ENCODE peak calls at places on chromosome 14, in five cellular contexts. One of them, this sample, is unnamed.

GRCh38 chr14:26992403-26993115 is 394.7 kb upstream of the NOVA1 start:
- DNase-seq in A549: no peak
- DNase-seq in K562: no peak
- DNase-seq in HCT116: no peak
- DNase-seq in H1: no peak
- DNase-seq in this sample: no peak

GRCh38 chr14:20986811-20987210 is 3.0 kb upstream of the METTL17 start:
- DNase-seq in A549: peak; percentile 83
- DNase-seq in K562: peak; percentile 40
- DNase-seq in HCT116: peak; percentile 48
- DNase-seq in H1: no peak
- DNase-seq in this sample: peak; percentile 96

GRCh38 chr14:64708148-64709004 is 4.2 kb downstream of the PLEKHG3 start:
- DNase-seq in A549: peak; percentile 78
- DNase-seq in K562: no peak
- DNase-seq in HCT116: no peak
- DNase-seq in H1: peak; percentile 85
- DNase-seq in this sample: peak; percentile 44

GRCh38 chr14:78836777-78837176 is 666.6 kb downstream of the NRXN3 start:
- DNase-seq in A549: peak; percentile 49
- DNase-seq in K562: peak; percentile 53
- DNase-seq in HCT116: peak; percentile 36
- DNase-seq in H1: peak; percentile 74
- DNase-seq in this sample: peak; percentile 52

GRCh38 chr14:85313801-85314207 is 216.1 kb upstream of the FLRT2 start:
- DNase-seq in A549: no peak
- DNase-seq in K562: no peak
- DNase-seq in HCT116: no peak
- DNase-seq in H1: no peak
- DNase-seq in this sample: peak; percentile 57

GRCh38 chr14:70845601-70846000 is 36.3 kb upstream of the MAP3K9 start:
- DNase-seq in A549: no peak
- DNase-seq in K562: no peak
- DNase-seq in HCT116: no peak
- DNase-seq in H1: no peak
- DNase-seq in this sample: no peak

GRCh38 chr14:61812347-61813100 is 50.3 kb downstream of the SNAPC1 start:
- DNase-seq in A549: no peak
- DNase-seq in K562: no peak
- DNase-seq in HCT116: no peak
- DNase-seq in H1: peak; percentile 67
- DNase-seq in this sample: no peak

GRCh38 chr14:100416921-100417451 is 93.8 kb downstream of the SLC25A47 start:
- DNase-seq in A549: peak; percentile 55
- DNase-seq in K562: no peak
- DNase-seq in HCT116: no peak
- DNase-seq in H1: no peak
- DNase-seq in this sample: peak; percentile 83

GRCh38 chr14:61505815-61506809 is 184.7 kb downstream of the PRKCH start:
- DNase-seq in A549: no peak
- DNase-seq in K562: no peak
- DNase-seq in HCT116: no peak
- DNase-seq in H1: no peak
- DNase-seq in this sample: peak; percentile 71

GRCh38 chr14:28058012-28058296 is 708.6 kb upstream of the FOXG1 start:
- DNase-seq in A549: no peak
- DNase-seq in K562: no peak
- DNase-seq in HCT116: no peak
- DNase-seq in H1: no peak
- DNase-seq in this sample: no peak

GRCh38 chr14:22896351-22896750 is 13.3 kb downstream of the REM2 start:
- DNase-seq in A549: no peak
- DNase-seq in K562: no peak
- DNase-seq in HCT116: no peak
- DNase-seq in H1: no peak
- DNase-seq in this sample: no peak

GRCh38 chr14:105862581-105863239 is 336.3 kb downstream of the TMEM121 start:
- DNase-seq in A549: no peak
- DNase-seq in K562: no peak
- DNase-seq in HCT116: no peak
- DNase-seq in H1: no peak
- DNase-seq in this sample: no peak

GRCh38 chr14:24943024-24943423 is 106.9 kb downstream of the STXBP6 start:
- DNase-seq in A549: no peak
- DNase-seq in K562: no peak
- DNase-seq in HCT116: no peak
- DNase-seq in H1: peak; percentile 61
- DNase-seq in this sample: no peak

GRCh38 chr14:65940056-65940735 is 527.7 kb downstream of the FUT8 start:
- DNase-seq in A549: peak; percentile 41
- DNase-seq in K562: peak; percentile 43
- DNase-seq in HCT116: peak; percentile 39
- DNase-seq in H1: no peak
- DNase-seq in this sample: no peak

GRCh38 chr14:23145794-23146422 is 26.9 kb upstream of the CEBPE start:
- DNase-seq in A549: no peak
- DNase-seq in K562: peak; percentile 43
- DNase-seq in HCT116: no peak
- DNase-seq in H1: no peak
- DNase-seq in this sample: no peak

GRCh38 chr14:24130717-24131548 is 474 bp downstream of the FITM1 start:
- DNase-seq in A549: no peak
- DNase-seq in K562: no peak
- DNase-seq in HCT116: no peak
- DNase-seq in H1: no peak
- DNase-seq in this sample: no peak

GRCh38 chr14:24334431-24335271 is at the start of gene ADCY4:
- DNase-seq in A549: no peak
- DNase-seq in K562: no peak
- DNase-seq in HCT116: no peak
- DNase-seq in H1: peak; percentile 75
- DNase-seq in this sample: no peak

GRCh38 chr14:32469388-32470160 is 140.5 kb downstream of the AKAP6 start:
- DNase-seq in A549: peak; percentile 15
- DNase-seq in K562: peak; percentile 29
- DNase-seq in HCT116: peak; percentile 26
- DNase-seq in H1: no peak
- DNase-seq in this sample: peak; percentile 76

GRCh38 chr14:53304726-53305381 is 151.7 kb upstream of the DDHD1 start:
- DNase-seq in A549: no peak
- DNase-seq in K562: no peak
- DNase-seq in HCT116: no peak
- DNase-seq in H1: no peak
- DNase-seq in this sample: peak; percentile 86

GRCh38 chr14:97218713-97219355 is 421.7 kb downstream of the VRK1 start:
- DNase-seq in A549: no peak
- DNase-seq in K562: no peak
- DNase-seq in HCT116: no peak
- DNase-seq in H1: peak; percentile 78
- DNase-seq in this sample: no peak

GRCh38 chr14:89719371-89720075 is 235.0 kb downstream of the EFCAB11 start:
- DNase-seq in A549: no peak
- DNase-seq in K562: no peak
- DNase-seq in HCT116: no peak
- DNase-seq in H1: no peak
- DNase-seq in this sample: no peak
- TF ChIP-seq CEBPB in A549: no peak
- TF ChIP-seq CEBPB in K562: no peak
- TF ChIP-seq CEBPB in HCT116: no peak
- TF ChIP-seq CEBPB in H1: no peak
- TF ChIP-seq CEBPB in this sample: no peak

GRCh38 chr14:99174081-99174851 is 97.7 kb downstream of the BCL11B start:
- DNase-seq in A549: no peak
- DNase-seq in K562: no peak
- DNase-seq in HCT116: no peak
- DNase-seq in H1: peak; percentile 68
- DNase-seq in this sample: no peak

GRCh38 chr14:99173086-99173485 is 98.9 kb downstream of the BCL11B start:
- DNase-seq in A549: no peak
- DNase-seq in K562: no peak
- DNase-seq in HCT116: no peak
- DNase-seq in H1: peak; percentile 40
- DNase-seq in this sample: no peak

GRCh38 chr14:99176156-99176945 is 95.6 kb downstream of the BCL11B start:
- DNase-seq in A549: no peak
- DNase-seq in K562: no peak
- DNase-seq in HCT116: no peak
- DNase-seq in H1: peak; percentile 54
- DNase-seq in this sample: no peak

GRCh38 chr14:99175331-99176155 is 96.5 kb downstream of the BCL11B start:
- DNase-seq in A549: no peak
- DNase-seq in K562: no peak
- DNase-seq in HCT116: no peak
- DNase-seq in H1: peak; percentile 48
- DNase-seq in this sample: no peak

GRCh38 chr14:99174920-99175319 is 97.1 kb downstream of the BCL11B start:
- DNase-seq in A549: no peak
- DNase-seq in K562: no peak
- DNase-seq in HCT116: no peak
- DNase-seq in H1: no peak
- DNase-seq in this sample: no peak
- TF ChIP-seq CEBPB in A549: no peak
- TF ChIP-seq CEBPB in K562: no peak
- TF ChIP-seq CEBPB in HCT116: no peak
- TF ChIP-seq CEBPB in H1: no peak
- TF ChIP-seq CEBPB in this sample: no peak

GRCh38 chr14:74888164-74889158 is 6.7 kb downstream of the DLST start:
- DNase-seq in A549: no peak
- DNase-seq in K562: peak; percentile 81
- DNase-seq in HCT116: peak; percentile 4
- DNase-seq in H1: no peak
- DNase-seq in this sample: no peak

GRCh38 chr14:74882103-74882920 is 596 bp downstream of the DLST start:
- DNase-seq in A549: peak; percentile 43
- DNase-seq in K562: peak; percentile 61
- DNase-seq in HCT116: no peak
- DNase-seq in H1: no peak
- DNase-seq in this sample: peak; percentile 41

GRCh38 chr14:74890262-74890661 is 8.5 kb downstream of the DLST start:
- DNase-seq in A549: no peak
- DNase-seq in K562: no peak
- DNase-seq in HCT116: no peak
- DNase-seq in H1: no peak
- DNase-seq in this sample: no peak

GRCh38 chr14:74881425-74882102 is at the start of gene DLST:
- DNase-seq in A549: peak; percentile 92
- DNase-seq in K562: peak; percentile 89
- DNase-seq in HCT116: peak; percentile 71
- DNase-seq in H1: peak; percentile 95
- DNase-seq in this sample: peak; percentile 84

GRCh38 chr14:74886001-74886400 is 4.3 kb downstream of the DLST start:
- DNase-seq in A549: no peak
- DNase-seq in K562: no peak
- DNase-seq in HCT116: no peak
- DNase-seq in H1: no peak
- DNase-seq in this sample: peak; percentile 98
- TF ChIP-seq CEBPB in A549: peak; percentile 19
- TF ChIP-seq CEBPB in K562: peak; percentile 15
- TF ChIP-seq CEBPB in HCT116: no peak
- TF ChIP-seq CEBPB in H1: peak; percentile 82
- TF ChIP-seq CEBPB in this sample: peak; percentile 100

GRCh38 chr14:59055439-59056045 is 132.9 kb upstream of the DAAM1 start:
- DNase-seq in A549: peak; percentile 21
- DNase-seq in K562: peak; percentile 20
- DNase-seq in HCT116: peak; percentile 13
- DNase-seq in H1: no peak
- DNase-seq in this sample: peak; percentile 72
- TF ChIP-seq CEBPB in A549: no peak
- TF ChIP-seq CEBPB in K562: no peak
- TF ChIP-seq CEBPB in HCT116: no peak
- TF ChIP-seq CEBPB in H1: no peak
- TF ChIP-seq CEBPB in this sample: no peak

DNA sequence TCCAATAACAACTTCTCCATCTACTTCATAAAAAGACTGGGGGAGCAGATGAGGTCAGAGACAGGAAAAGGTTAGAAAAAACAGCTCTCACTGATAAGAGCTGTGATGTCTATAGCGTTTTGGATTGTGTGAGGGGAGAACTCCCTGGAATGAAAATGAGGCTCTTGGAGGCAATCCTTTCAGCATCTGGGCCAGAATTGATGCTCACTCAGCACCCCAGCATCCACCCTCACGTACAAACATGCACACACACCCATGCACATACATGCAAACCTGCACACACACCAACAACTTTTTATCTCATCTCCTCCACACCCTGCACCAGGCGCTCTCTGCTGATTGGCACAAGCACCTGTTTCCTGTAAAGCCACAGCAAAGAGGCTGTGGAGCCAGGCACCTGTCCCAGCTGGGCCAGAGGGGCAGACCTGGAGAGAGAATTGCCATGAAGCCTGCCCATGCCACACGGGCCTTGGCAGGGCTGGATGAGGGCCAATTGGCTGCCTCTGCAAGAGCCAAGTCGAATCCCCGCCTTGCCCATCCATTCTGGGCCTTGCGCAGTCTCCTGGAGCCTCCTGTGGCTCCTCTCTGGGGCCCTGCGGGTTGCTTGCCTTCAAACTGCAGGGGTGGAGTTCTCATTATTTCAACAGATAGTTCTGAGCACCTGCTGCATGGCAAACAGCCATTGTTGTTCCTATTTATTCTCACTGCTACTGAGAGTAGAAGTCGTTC is 53.1 kb downstream of the SYNE3 start:
- DNase-seq in A549: no peak
- DNase-seq in K562: no peak
- DNase-seq in HCT116: no peak
- DNase-seq in H1: no peak
- DNase-seq in this sample: no peak
- TF ChIP-seq CEBPB in A549: no peak
- TF ChIP-seq CEBPB in K562: no peak
- TF ChIP-seq CEBPB in HCT116: no peak
- TF ChIP-seq CEBPB in H1: no peak
- TF ChIP-seq CEBPB in this sample: no peak